ENCODE peak calls at places on chromosomes 3 and 15, in seven cellular contexts. One of them, this sample, is unnamed.

GRCh38 chr15:79837846-79838245 is 59.0 kb downstream of the MTHFS start:
- DNase-seq in iPS-NIHi11: no peak
- DNase-seq in SW480: no peak
- DNase-seq in activated naive CD8-positive, alpha-beta T cell treated with anti-CD3 and anti-CD28 coated beads, Interleukin-2, amount 50 U/mL, for 24 hours: no peak
- DNase-seq in ACHN: no peak
- DNase-seq in AG09319: no peak
- DNase-seq in stimulated activated CD8-positive, alpha-beta memory T cell treated with anti-CD3 and anti-CD28 coated beads, Interleukin-4, amount 100 ng/mL, for 1 hour: no peak
- DNase-seq in this sample: no peak

GRCh38 chr15:73305331-73306211 is 63.2 kb downstream of the HCN4 start:
- DNase-seq in iPS-NIHi11: peak
- DNase-seq in SW480: peak
- DNase-seq in activated naive CD8-positive, alpha-beta T cell treated with anti-CD3 and anti-CD28 coated beads, Interleukin-2, amount 50 U/mL, for 24 hours: no peak
- DNase-seq in ACHN: peak
- DNase-seq in AG09319: peak
- DNase-seq in stimulated activated CD8-positive, alpha-beta memory T cell treated with anti-CD3 and anti-CD28 coated beads, Interleukin-4, amount 100 ng/mL, for 1 hour: no peak
- DNase-seq in this sample: peak

GRCh38 chr3:112546216-112546759 is 15.5 kb downstream of the ATG3 start:
- DNase-seq in iPS-NIHi11: no peak
- DNase-seq in SW480: no peak
- DNase-seq in activated naive CD8-positive, alpha-beta T cell treated with anti-CD3 and anti-CD28 coated beads, Interleukin-2, amount 50 U/mL, for 24 hours: no peak
- DNase-seq in ACHN: no peak
- DNase-seq in AG09319: no peak
- DNase-seq in stimulated activated CD8-positive, alpha-beta memory T cell treated with anti-CD3 and anti-CD28 coated beads, Interleukin-4, amount 100 ng/mL, for 1 hour: no peak
- DNase-seq in this sample: no peak

GRCh38 chr3:137792633-137793271 is 28.6 kb downstream of the SOX14 start:
- DNase-seq in iPS-NIHi11: peak
- DNase-seq in SW480: peak
- DNase-seq in activated naive CD8-positive, alpha-beta T cell treated with anti-CD3 and anti-CD28 coated beads, Interleukin-2, amount 50 U/mL, for 24 hours: peak
- DNase-seq in ACHN: peak
- DNase-seq in AG09319: no peak
- DNase-seq in stimulated activated CD8-positive, alpha-beta memory T cell treated with anti-CD3 and anti-CD28 coated beads, Interleukin-4, amount 100 ng/mL, for 1 hour: no peak
- DNase-seq in this sample: peak

GRCh38 chr15:58232273-58233065 is 94.3 kb downstream of the AQP9 start:
- DNase-seq in iPS-NIHi11: no peak
- DNase-seq in SW480: no peak
- DNase-seq in activated naive CD8-positive, alpha-beta T cell treated with anti-CD3 and anti-CD28 coated beads, Interleukin-2, amount 50 U/mL, for 24 hours: no peak
- DNase-seq in ACHN: no peak
- DNase-seq in AG09319: no peak
- DNase-seq in stimulated activated CD8-positive, alpha-beta memory T cell treated with anti-CD3 and anti-CD28 coated beads, Interleukin-4, amount 100 ng/mL, for 1 hour: no peak
- DNase-seq in this sample: no peak

GRCh38 chr3:64214002-64214696 is 11.1 kb downstream of the PRICKLE2 start:
- DNase-seq in iPS-NIHi11: no peak
- DNase-seq in SW480: peak
- DNase-seq in activated naive CD8-positive, alpha-beta T cell treated with anti-CD3 and anti-CD28 coated beads, Interleukin-2, amount 50 U/mL, for 24 hours: no peak
- DNase-seq in ACHN: no peak
- DNase-seq in AG09319: peak
- DNase-seq in stimulated activated CD8-positive, alpha-beta memory T cell treated with anti-CD3 and anti-CD28 coated beads, Interleukin-4, amount 100 ng/mL, for 1 hour: no peak
- DNase-seq in this sample: no peak

GRCh38 chr3:193903976-193904375 is 232.0 kb upstream of the HES1 start:
- DNase-seq in iPS-NIHi11: no peak
- DNase-seq in SW480: no peak
- DNase-seq in activated naive CD8-positive, alpha-beta T cell treated with anti-CD3 and anti-CD28 coated beads, Interleukin-2, amount 50 U/mL, for 24 hours: no peak
- DNase-seq in ACHN: no peak
- DNase-seq in AG09319: no peak
- DNase-seq in stimulated activated CD8-positive, alpha-beta memory T cell treated with anti-CD3 and anti-CD28 coated beads, Interleukin-4, amount 100 ng/mL, for 1 hour: no peak
- DNase-seq in this sample: peak

GRCh38 chr3:170043506-170043905 is 5.7 kb downstream of the GPR160 start:
- DNase-seq in iPS-NIHi11: no peak
- DNase-seq in SW480: no peak
- DNase-seq in activated naive CD8-positive, alpha-beta T cell treated with anti-CD3 and anti-CD28 coated beads, Interleukin-2, amount 50 U/mL, for 24 hours: no peak
- DNase-seq in ACHN: no peak
- DNase-seq in AG09319: no peak
- DNase-seq in stimulated activated CD8-positive, alpha-beta memory T cell treated with anti-CD3 and anti-CD28 coated beads, Interleukin-4, amount 100 ng/mL, for 1 hour: no peak
- DNase-seq in this sample: no peak

GRCh38 chr3:186315581-186316354 is 46.3 kb downstream of the DGKG start:
- DNase-seq in iPS-NIHi11: no peak
- DNase-seq in SW480: no peak
- DNase-seq in activated naive CD8-positive, alpha-beta T cell treated with anti-CD3 and anti-CD28 coated beads, Interleukin-2, amount 50 U/mL, for 24 hours: no peak
- DNase-seq in ACHN: no peak
- DNase-seq in AG09319: no peak
- DNase-seq in stimulated activated CD8-positive, alpha-beta memory T cell treated with anti-CD3 and anti-CD28 coated beads, Interleukin-4, amount 100 ng/mL, for 1 hour: no peak
- DNase-seq in this sample: no peak

GRCh38 chr15:61188168-61188567 is 40.9 kb downstream of the RORA start:
- DNase-seq in iPS-NIHi11: no peak
- DNase-seq in SW480: no peak
- DNase-seq in activated naive CD8-positive, alpha-beta T cell treated with anti-CD3 and anti-CD28 coated beads, Interleukin-2, amount 50 U/mL, for 24 hours: no peak
- DNase-seq in ACHN: no peak
- DNase-seq in AG09319: no peak
- DNase-seq in stimulated activated CD8-positive, alpha-beta memory T cell treated with anti-CD3 and anti-CD28 coated beads, Interleukin-4, amount 100 ng/mL, for 1 hour: no peak
- DNase-seq in this sample: no peak

GRCh38 chr3:67923796-67924195 is 269.4 kb upstream of the SUCLG2 start:
- DNase-seq in iPS-NIHi11: no peak
- DNase-seq in SW480: no peak
- DNase-seq in activated naive CD8-positive, alpha-beta T cell treated with anti-CD3 and anti-CD28 coated beads, Interleukin-2, amount 50 U/mL, for 24 hours: no peak
- DNase-seq in ACHN: no peak
- DNase-seq in AG09319: no peak
- DNase-seq in stimulated activated CD8-positive, alpha-beta memory T cell treated with anti-CD3 and anti-CD28 coated beads, Interleukin-4, amount 100 ng/mL, for 1 hour: no peak
- DNase-seq in this sample: no peak

GRCh38 chr15:78740904-78741274 is 70.4 kb downstream of the ADAMTS7 start:
- DNase-seq in iPS-NIHi11: no peak
- DNase-seq in SW480: no peak
- DNase-seq in activated naive CD8-positive, alpha-beta T cell treated with anti-CD3 and anti-CD28 coated beads, Interleukin-2, amount 50 U/mL, for 24 hours: no peak
- DNase-seq in ACHN: no peak
- DNase-seq in AG09319: no peak
- DNase-seq in stimulated activated CD8-positive, alpha-beta memory T cell treated with anti-CD3 and anti-CD28 coated beads, Interleukin-4, amount 100 ng/mL, for 1 hour: no peak
- DNase-seq in this sample: no peak

GRCh38 chr3:127749787-127750225 is 72.5 kb downstream of the MGLL start:
- DNase-seq in iPS-NIHi11: no peak
- DNase-seq in SW480: peak
- DNase-seq in activated naive CD8-positive, alpha-beta T cell treated with anti-CD3 and anti-CD28 coated beads, Interleukin-2, amount 50 U/mL, for 24 hours: no peak
- DNase-seq in ACHN: no peak
- DNase-seq in AG09319: no peak
- DNase-seq in stimulated activated CD8-positive, alpha-beta memory T cell treated with anti-CD3 and anti-CD28 coated beads, Interleukin-4, amount 100 ng/mL, for 1 hour: no peak
- DNase-seq in this sample: no peak

This sample was measured in islet precursor cell.